ENCODE peak calls at places on chromosomes 13 and 19, in seven cellular contexts. One of them, this sample, is unnamed.
A peak's percentile ranks its signal among the peaks of the same experiment; 100 is the strongest.

GRCh38 chr19:58218899-58219298 is 9.8 kb upstream of the ZNF544 start:
- DNase-seq in HepG2: peak; percentile 8
- DNase-seq in SK-N-SH: peak; percentile 41
- DNase-seq in GM12878: no peak
- DNase-seq in K562: peak; percentile 35
- DNase-seq in H1: peak; percentile 60
- DNase-seq in HCT116: peak; percentile 40
- DNase-seq in this sample: no peak

GRCh38 chr13:51632643-51633357 is 48.5 kb downstream of the WDFY2 start:
- DNase-seq in H1: no peak
- DNase-seq in K562: no peak
- DNase-seq in HCT116: no peak
- DNase-seq in GM12878: no peak
- DNase-seq in SK-N-SH: no peak
- DNase-seq in HepG2: peak; percentile 77
- DNase-seq in this sample: no peak

GRCh38 chr13:49346460-49346859 is 97.4 kb downstream of the CAB39L start:
- DNase-seq in HepG2: no peak
- DNase-seq in GM12878: no peak
- DNase-seq in H1: no peak
- DNase-seq in HCT116: no peak
- DNase-seq in SK-N-SH: no peak
- DNase-seq in K562: no peak
- DNase-seq in this sample: no peak

GRCh38 chr13:72727417-72728289 is at the start of the genes BORA and MZT1:
- DNase-seq in GM12878: peak; percentile 98
- DNase-seq in HCT116: peak; percentile 95
- DNase-seq in HepG2: peak; percentile 94
- DNase-seq in K562: peak; percentile 87
- DNase-seq in H1: peak; percentile 92
- DNase-seq in SK-N-SH: peak; percentile 92
- DNase-seq in this sample: peak; percentile 97

GRCh38 chr19:17848598-17849292 is 963 bp upstream of the JAK3 start:
- DNase-seq in HCT116: no peak
- DNase-seq in K562: no peak
- DNase-seq in GM12878: no peak
- DNase-seq in H1: no peak
- DNase-seq in SK-N-SH: peak; percentile 9
- DNase-seq in HepG2: no peak
- DNase-seq in this sample: no peak

GRCh38 chr13:32316030-32316344 is 679 bp downstream of the BRCA2 start:
- DNase-seq in HCT116: no peak
- DNase-seq in HepG2: no peak
- DNase-seq in GM12878: peak; percentile 66
- DNase-seq in H1: no peak
- DNase-seq in SK-N-SH: no peak
- DNase-seq in K562: no peak
- DNase-seq in this sample: no peak

GRCh38 chr19:41903161-41903953 is 20.4 kb downstream of the ARHGEF1 start:
- DNase-seq in SK-N-SH: no peak
- DNase-seq in H1: no peak
- DNase-seq in K562: no peak
- DNase-seq in GM12878: no peak
- DNase-seq in HCT116: no peak
- DNase-seq in HepG2: no peak
- DNase-seq in this sample: no peak

GRCh38 chr19:6891761-6892385 is 4.5 kb downstream of the ADGRE1 start:
- DNase-seq in K562: no peak
- DNase-seq in HepG2: no peak
- DNase-seq in SK-N-SH: no peak
- DNase-seq in HCT116: no peak
- DNase-seq in GM12878: no peak
- DNase-seq in H1: no peak
- DNase-seq in this sample: no peak

GRCh38 chr19:18433735-18434398 is 4.1 kb downstream of the ISYNA1 start:
- DNase-seq in GM12878: no peak
- DNase-seq in H1: peak; percentile 82
- DNase-seq in HCT116: no peak
- DNase-seq in HepG2: no peak
- DNase-seq in SK-N-SH: peak; percentile 82
- DNase-seq in K562: peak; percentile 60
- DNase-seq in this sample: no peak

GRCh38 chr13:36515466-36515865 is 83.2 kb downstream of the CCNA1 start:
- DNase-seq in K562: no peak
- DNase-seq in HCT116: no peak
- DNase-seq in SK-N-SH: no peak
- DNase-seq in H1: no peak
- DNase-seq in HepG2: no peak
- DNase-seq in GM12878: no peak
- DNase-seq in this sample: no peak

GRCh38 chr13:91154954-91155353 is 192.5 kb upstream of the MIR17HG start:
- DNase-seq in GM12878: no peak
- DNase-seq in HCT116: no peak
- DNase-seq in K562: no peak
- DNase-seq in HepG2: no peak
- DNase-seq in SK-N-SH: no peak
- DNase-seq in H1: no peak
- DNase-seq in this sample: no peak

GRCh38 chr13:111043575-111043982 is 71.5 kb upstream of the ARHGEF7 start:
- DNase-seq in H1: peak; percentile 33
- DNase-seq in GM12878: no peak
- DNase-seq in K562: peak; percentile 35
- DNase-seq in HCT116: no peak
- DNase-seq in SK-N-SH: no peak
- DNase-seq in HepG2: no peak
- DNase-seq in this sample: no peak

GRCh38 chr13:35479691-35480090 is 3.2 kb upstream of the MAB21L1 start:
- DNase-seq in GM12878: no peak
- DNase-seq in H1: no peak
- DNase-seq in HepG2: no peak
- DNase-seq in K562: no peak
- DNase-seq in SK-N-SH: no peak
- DNase-seq in HCT116: no peak
- DNase-seq in this sample: no peak

GRCh38 chr13:76027131-76027530 is 391.0 kb downstream of the LMO7 start:
- DNase-seq in HCT116: no peak
- DNase-seq in H1: no peak
- DNase-seq in GM12878: no peak
- DNase-seq in SK-N-SH: no peak
- DNase-seq in K562: no peak
- DNase-seq in HepG2: no peak
- DNase-seq in this sample: no peak

GRCh38 chr13:103547914-103548313 is 481.7 kb upstream of the SLC10A2 start:
- DNase-seq in GM12878: no peak
- DNase-seq in HCT116: no peak
- DNase-seq in HepG2: no peak
- DNase-seq in SK-N-SH: no peak
- DNase-seq in K562: no peak
- DNase-seq in H1: no peak
- DNase-seq in this sample: no peak

GRCh38 chr13:108777421-108778420 is 148.3 kb downstream of the MYO16 start:
- DNase-seq in HepG2: peak; percentile 3
- DNase-seq in GM12878: no peak
- DNase-seq in K562: no peak
- DNase-seq in HCT116: peak; percentile 61
- DNase-seq in H1: no peak
- DNase-seq in SK-N-SH: no peak
- DNase-seq in this sample: peak; percentile 30

GRCh38 chr19:42412661-42413076 is 14.5 kb downstream of the LIPE start:
- DNase-seq in K562: no peak
- DNase-seq in HepG2: no peak
- DNase-seq in GM12878: no peak
- DNase-seq in HCT116: no peak
- DNase-seq in H1: no peak
- DNase-seq in SK-N-SH: peak; percentile 46
- DNase-seq in this sample: no peak

GRCh38 chr13:109427148-109427547 is 359.2 kb downstream of the IRS2 start:
- DNase-seq in K562: no peak
- DNase-seq in GM12878: no peak
- DNase-seq in SK-N-SH: no peak
- DNase-seq in H1: no peak
- DNase-seq in HepG2: no peak
- DNase-seq in HCT116: no peak
- DNase-seq in this sample: no peak

GRCh38 chr13:60759499-60759898 is 362.5 kb downstream of the TDRD3 start:
- DNase-seq in SK-N-SH: peak; percentile 31
- DNase-seq in HCT116: no peak
- DNase-seq in GM12878: no peak
- DNase-seq in HepG2: peak; percentile 3
- DNase-seq in H1: no peak
- DNase-seq in K562: no peak
- DNase-seq in this sample: no peak

GRCh38 chr19:19777692-19778091 is 43.9 kb downstream of the ZNF506 start:
- DNase-seq in HepG2: no peak
- DNase-seq in K562: no peak
- DNase-seq in HCT116: no peak
- DNase-seq in SK-N-SH: no peak
- DNase-seq in H1: no peak
- DNase-seq in GM12878: no peak
- DNase-seq in this sample: no peak

GRCh38 chr19:49359851-49360845 is 2.1 kb downstream of the TEAD2 start:
- DNase-seq in GM12878: no peak
- DNase-seq in HCT116: no peak
- DNase-seq in HepG2: no peak
- DNase-seq in K562: no peak
- DNase-seq in H1: no peak
- DNase-seq in SK-N-SH: no peak
- DNase-seq in this sample: no peak

GRCh38 chr13:52642131-52642530 is at the start of gene HNRNPA1L2:
- DNase-seq in K562: no peak
- DNase-seq in HepG2: no peak
- DNase-seq in HCT116: no peak
- DNase-seq in GM12878: no peak
- DNase-seq in H1: no peak
- DNase-seq in SK-N-SH: no peak
- DNase-seq in this sample: no peak

GRCh38 chr13:109743706-109744453 is 42.5 kb downstream of the IRS2 start:
- DNase-seq in H1: no peak
- DNase-seq in GM12878: no peak
- DNase-seq in SK-N-SH: peak; percentile 79
- DNase-seq in HepG2: no peak
- DNase-seq in HCT116: no peak
- DNase-seq in K562: no peak
- DNase-seq in this sample: peak; percentile 61

GRCh38 chr13:73708393-73708985 is 425.7 kb downstream of the KLF12 start:
- DNase-seq in HCT116: peak; percentile 57
- DNase-seq in GM12878: no peak
- DNase-seq in K562: peak; percentile 36
- DNase-seq in SK-N-SH: peak; percentile 54
- DNase-seq in H1: no peak
- DNase-seq in HepG2: peak; percentile 59
- DNase-seq in this sample: no peak

GRCh38 chr19:48806518-48806817 is 4.4 kb downstream of the BCAT2 start:
- DNase-seq in GM12878: no peak
- DNase-seq in SK-N-SH: peak; percentile 82
- DNase-seq in H1: peak; percentile 73
- DNase-seq in HCT116: no peak
- DNase-seq in K562: peak; percentile 63
- DNase-seq in HepG2: no peak
- DNase-seq in this sample: peak; percentile 49

GRCh38 chr13:84654654-84655244 is 772.5 kb upstream of the SLITRK1 start:
- DNase-seq in SK-N-SH: no peak
- DNase-seq in GM12878: no peak
- DNase-seq in K562: no peak
- DNase-seq in H1: peak; percentile 63
- DNase-seq in HCT116: no peak
- DNase-seq in HepG2: no peak
- DNase-seq in this sample: no peak

GRCh38 chr13:109479991-109480696 is 306.2 kb downstream of the IRS2 start:
- DNase-seq in H1: no peak
- DNase-seq in SK-N-SH: no peak
- DNase-seq in HCT116: no peak
- DNase-seq in K562: no peak
- DNase-seq in HepG2: no peak
- DNase-seq in GM12878: no peak
- DNase-seq in this sample: no peak

GRCh38 chr19:873084-874019 is 13.9 kb downstream of the CFD start:
- DNase-seq in HCT116: peak; percentile 56
- DNase-seq in SK-N-SH: peak; percentile 68
- DNase-seq in H1: no peak
- DNase-seq in K562: peak; percentile 74
- DNase-seq in GM12878: peak; percentile 32
- DNase-seq in HepG2: no peak
- DNase-seq in this sample: peak; percentile 53
- TF ChIP-seq JUND in HCT116: no peak
- TF ChIP-seq JUND in SK-N-SH: no peak
- TF ChIP-seq JUND in H1: no peak
- TF ChIP-seq JUND in K562: no peak
- TF ChIP-seq JUND in GM12878: no peak
- TF ChIP-seq JUND in HepG2: no peak
- TF ChIP-seq JUND in this sample: no peak

DNA sequence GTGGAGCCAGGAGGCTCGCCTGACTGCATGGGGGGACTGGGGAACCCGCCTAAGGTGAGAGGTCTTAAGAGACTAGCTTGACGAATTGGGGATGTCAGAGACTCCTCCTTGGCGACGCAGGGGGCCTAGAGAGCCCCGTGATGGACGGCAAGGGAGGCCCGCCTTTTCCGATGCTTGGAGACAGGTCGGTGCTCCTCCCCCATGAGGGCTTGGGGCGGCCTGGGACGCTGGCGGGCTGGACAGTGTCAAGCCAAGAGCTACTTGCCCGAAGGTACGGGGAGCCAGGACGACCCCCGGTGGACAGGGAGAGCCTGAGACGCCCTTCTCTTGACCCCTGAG is 636 bp downstream of the SDHAF1 start:
- DNase-seq in GM12878: no peak
- DNase-seq in HepG2: peak; percentile 27
- DNase-seq in SK-N-SH: peak; percentile 67
- DNase-seq in HCT116: no peak
- DNase-seq in K562: peak; percentile 79
- DNase-seq in H1: peak; percentile 77
- DNase-seq in this sample: peak; percentile 54
- TF ChIP-seq JUND in GM12878: no peak
- TF ChIP-seq JUND in HepG2: no peak
- TF ChIP-seq JUND in SK-N-SH: no peak
- TF ChIP-seq JUND in HCT116: no peak
- TF ChIP-seq JUND in K562: no peak
- TF ChIP-seq JUND in H1: no peak
- TF ChIP-seq JUND in this sample: no peak

GRCh38 chr13:112664501-112665203 is 25.2 kb upstream of the ATP11A start:
- DNase-seq in HCT116: no peak
- DNase-seq in GM12878: no peak
- DNase-seq in K562: no peak
- DNase-seq in HepG2: no peak
- DNase-seq in SK-N-SH: no peak
- DNase-seq in H1: no peak
- DNase-seq in this sample: no peak
- TF ChIP-seq JUND in HCT116: no peak
- TF ChIP-seq JUND in GM12878: no peak
- TF ChIP-seq JUND in K562: no peak
- TF ChIP-seq JUND in HepG2: no peak
- TF ChIP-seq JUND in SK-N-SH: no peak
- TF ChIP-seq JUND in H1: no peak
- TF ChIP-seq JUND in this sample: no peak

DNA sequence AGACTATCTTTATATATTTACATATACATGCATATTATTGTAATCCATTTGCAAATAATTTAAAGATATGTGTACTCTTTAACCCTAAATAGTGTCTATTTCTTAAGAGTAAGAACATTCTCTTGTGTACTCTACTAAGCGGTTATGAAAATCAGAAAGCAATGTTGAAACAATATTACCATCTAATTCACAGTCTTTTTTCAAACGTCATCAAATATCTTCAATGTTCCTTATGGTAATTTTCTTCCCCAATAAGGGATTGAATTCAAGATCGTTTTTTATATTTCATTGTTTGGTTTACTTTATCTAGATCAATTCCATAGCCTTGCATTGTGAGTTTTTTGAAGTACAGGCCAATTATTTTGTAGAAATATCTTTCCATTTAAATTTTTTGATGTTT is 1647.4 kb upstream of the PRR20A start:
- DNase-seq in HepG2: no peak
- DNase-seq in H1: no peak
- DNase-seq in K562: no peak
- DNase-seq in SK-N-SH: no peak
- DNase-seq in HCT116: no peak
- DNase-seq in GM12878: no peak
- DNase-seq in this sample: no peak
- TF ChIP-seq JUND in HepG2: no peak
- TF ChIP-seq JUND in H1: no peak
- TF ChIP-seq JUND in K562: no peak
- TF ChIP-seq JUND in SK-N-SH: no peak
- TF ChIP-seq JUND in HCT116: no peak
- TF ChIP-seq JUND in GM12878: no peak
- TF ChIP-seq JUND in this sample: no peak